ENCODE peak calls at places on chromosomes 16 and 17, in six cellular contexts. G, N, O, L, Q and S are unnamed samples.

GRCh38 chr16:86519649-86520316 is 9.5 kb downstream of the FOXF1 start:
- DNase-seq in G (peak; percentile 77), N (peak; percentile 73), O (peak; percentile 54), L (peak; percentile 60), Q (peak; percentile 24), S (no peak)

GRCh38 chr17:55726440-55726839 is 3.8 kb upstream of the TMEM100 start:
- DNase-seq in G (peak; percentile 91), N (peak; percentile 83), O (peak; percentile 44), L (peak; percentile 79), Q (peak; percentile 69), S (no peak)

GRCh38 chr17:2378905-2379304 is 22.0 kb downstream of the MNT start:
- DNase-seq in G (no peak), N (no peak), O (no peak), L (no peak), Q (no peak), S (no peak)

GRCh38 chr16:67888311-67888710 is 3.6 kb downstream of the NRN1L start:
- DNase-seq in G (no peak), N (no peak), O (no peak), L (no peak), Q (no peak), S (no peak)

GRCh38 chr16:3021449-3022207 is 1.5 kb downstream of the TNFRSF12A start:
- DNase-seq in G (peak; percentile 94), N (peak; percentile 91), O (peak; percentile 88), L (peak; percentile 66), Q (peak; percentile 76), S (peak; percentile 71)

GRCh38 chr16:4315185-4316102 is at the start of gene GLIS2:
- DNase-seq in G (peak; percentile 82), N (peak; percentile 84), O (no peak), L (no peak), Q (peak; percentile 83), S (no peak)

GRCh38 chr16:19344224-19344801 is 58.8 kb downstream of the CLEC19A start:
- DNase-seq in G (no peak), N (no peak), O (no peak), L (no peak), Q (no peak), S (no peak)

GRCh38 chr17:7903154-7904103 is 12.7 kb downstream of the RNF227 start:
- DNase-seq in G (no peak), N (peak; percentile 73), O (no peak), L (no peak), Q (no peak), S (no peak)

GRCh38 chr16:80285089-80285488 is 255.7 kb upstream of the DYNLRB2 start:
- DNase-seq in G (peak; percentile 89), N (no peak), O (no peak), L (no peak), Q (no peak), S (no peak)

GRCh38 chr16:85524630-85525463 is 88.3 kb upstream of the GSE1 start:
- DNase-seq in G (peak; percentile 49), N (peak; percentile 73), O (peak; percentile 90), L (peak; percentile 22), Q (no peak), S (no peak)

GRCh38 chr16:87409781-87410180 is 17.6 kb downstream of the MAP1LC3B start:
- DNase-seq in G (no peak), N (no peak), O (no peak), L (no peak), Q (no peak), S (no peak)

GRCh38 chr16:12685806-12686205 is 117.9 kb downstream of the CPPED1 start:
- DNase-seq in G (no peak), N (no peak), O (no peak), L (no peak), Q (no peak), S (no peak)

GRCh38 chr17:72110231-72110952 is 10.4 kb upstream of the SOX9 start:
- DNase-seq in G (no peak), N (no peak), O (no peak), L (no peak), Q (no peak), S (no peak)

GRCh38 chr17:45660474-45660873 is 123.6 kb upstream of the CRHR1 start:
- DNase-seq in G (no peak), N (no peak), O (no peak), L (no peak), Q (no peak), S (no peak)

GRCh38 chr17:63601439-63602371 is 1.0 kb downstream of the TACO1 start:
- DNase-seq in G (peak; percentile 32), N (no peak), O (peak; percentile 60), L (no peak), Q (no peak), S (no peak)

GRCh38 chr16:75593825-75594820 is 27.9 kb downstream of the GABARAPL2 start:
- DNase-seq in G (peak; percentile 83), N (no peak), O (no peak), L (no peak), Q (no peak), S (no peak)

GRCh38 chr16:13848795-13849194 is 71.2 kb upstream of the ERCC4 start:
- DNase-seq in G (no peak), N (no peak), O (no peak), L (no peak), Q (no peak), S (no peak)

GRCh38 chr16:88649924-88650748 is 717 bp downstream of the CYBA start:
- DNase-seq in G (peak; percentile 8), N (peak; percentile 61), O (no peak), L (no peak), Q (no peak), S (peak; percentile 78)
- TF ChIP-seq POLR2A in G (no peak), N (no peak), O (no peak), L (no peak), Q (no peak), S (no peak)

GRCh38 chr17:81242421-81243332 is 3.6 kb downstream of the NDUFAF8 start:
- DNase-seq in G (no peak), N (no peak), O (no peak), L (no peak), Q (no peak), S (no peak)
- TF ChIP-seq POLR2A in G (no peak), N (no peak), O (no peak), L (no peak), Q (no peak), S (no peak)

GRCh38 chr17:81517339-81518112 is 4.9 kb upstream of the ACTG1 start:
- DNase-seq in G (no peak), N (no peak), O (peak; percentile 28), L (no peak), Q (no peak), S (peak; percentile 82)
- TF ChIP-seq POLR2A in G (no peak), N (no peak), O (no peak), L (no peak), Q (no peak), S (peak; percentile 69)

GRCh38 chr16:57623251-57624043 is 5.0 kb upstream of the ADGRG1 start:
- DNase-seq in G (peak; percentile 52), N (peak; percentile 85), O (no peak), L (no peak), Q (peak; percentile 24), S (no peak)
- TF ChIP-seq POLR2A in G (no peak), N (no peak), O (no peak), L (no peak), Q (no peak), S (no peak)

GRCh38 chr16:56657555-56658430 is at the start of gene MT1F:
- DNase-seq in G (peak; percentile 28), N (peak; percentile 96), O (peak; percentile 92), L (peak; percentile 62), Q (no peak), S (no peak)
- TF ChIP-seq POLR2A in G (no peak), N (peak; percentile 65), O (peak; percentile 64), L (no peak), Q (no peak), S (no peak)

DNA sequence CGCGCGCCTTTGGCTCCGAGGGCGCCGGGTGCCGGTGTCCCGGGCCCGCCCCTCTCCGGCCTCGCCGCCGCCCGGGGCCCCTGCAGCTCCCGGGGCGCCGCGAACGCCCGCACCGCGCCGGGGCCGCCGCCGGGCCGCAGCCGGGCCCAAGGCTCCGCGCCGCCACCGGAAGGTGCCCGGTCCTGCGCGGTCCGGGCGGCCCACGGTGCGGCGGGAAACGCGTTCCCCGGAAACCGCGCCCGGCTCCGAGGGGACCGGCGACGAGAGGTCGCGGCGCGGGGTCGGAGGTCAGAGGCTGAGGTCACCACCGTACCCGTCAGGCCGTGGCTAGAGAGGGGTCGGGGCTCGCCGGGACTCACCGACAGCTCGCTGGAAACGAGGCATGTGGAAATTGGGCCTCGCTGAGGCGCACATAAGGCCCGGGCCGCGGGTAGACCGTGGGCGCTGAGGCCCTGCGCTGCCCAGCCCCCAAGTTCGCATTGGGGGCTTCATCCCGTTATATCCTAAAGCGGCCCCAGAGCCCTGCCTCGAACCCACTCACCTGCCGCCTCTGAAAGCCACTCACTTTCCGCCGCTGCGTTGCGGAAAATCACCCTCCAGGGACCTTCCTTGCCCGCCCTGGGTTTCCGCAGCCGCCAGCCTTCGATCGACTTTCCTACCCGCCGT is at the start of gene DUS1L:
- DNase-seq in G (peak; percentile 37), N (peak; percentile 72), O (peak; percentile 64), L (peak; percentile 20), Q (peak; percentile 55), S (peak; percentile 96)
- TF ChIP-seq POLR2A in G (no peak), N (peak; percentile 28), O (peak; percentile 42), L (peak; percentile 53), Q (no peak), S (no peak)